ENCODE peak calls at places on chromosome 10, in four cellular contexts. One of them, this sample, is unnamed.

GRCh38 chr10:62019685-62020361 is 118.3 kb downstream of the ARID5B start:
- DNase-seq in DMS153: no peak
- DNase-seq in activated naive CD4-positive, alpha-beta T cell: no peak
- DNase-seq in NCI-H748 treated with DMSO at 0.1 percent for 48 hours: no peak
- DNase-seq in this sample: no peak

GRCh38 chr10:88670497-88670896 is 6.3 kb downstream of the LIPF start:
- DNase-seq in activated naive CD4-positive, alpha-beta T cell: no peak
- DNase-seq in NCI-H748 treated with DMSO at 0.1 percent for 48 hours: no peak
- DNase-seq in DMS153: no peak
- DNase-seq in this sample: no peak

GRCh38 chr10:103882285-103883007 is 27.1 kb upstream of the SH3PXD2A start:
- DNase-seq in NCI-H748 treated with DMSO at 0.1 percent for 48 hours: no peak
- DNase-seq in DMS153: no peak
- DNase-seq in activated naive CD4-positive, alpha-beta T cell: no peak
- DNase-seq in this sample: no peak

GRCh38 chr10:6795571-6795970 is 215.5 kb upstream of the PRKCQ start:
- DNase-seq in activated naive CD4-positive, alpha-beta T cell: no peak
- DNase-seq in NCI-H748 treated with DMSO at 0.1 percent for 48 hours: no peak
- DNase-seq in DMS153: no peak
- DNase-seq in this sample: no peak

GRCh38 chr10:60137292-60137992 is 231.1 kb upstream of the CCDC6 start:
- DNase-seq in DMS153: no peak
- DNase-seq in activated naive CD4-positive, alpha-beta T cell: no peak
- DNase-seq in NCI-H748 treated with DMSO at 0.1 percent for 48 hours: no peak
- DNase-seq in this sample: no peak

GRCh38 chr10:25522294-25522693 is 347.5 kb downstream of the GPR158 start:
- DNase-seq in activated naive CD4-positive, alpha-beta T cell: no peak
- DNase-seq in DMS153: no peak
- DNase-seq in NCI-H748 treated with DMSO at 0.1 percent for 48 hours: no peak
- DNase-seq in this sample: no peak

GRCh38 chr10:28281726-28282325 is 21.0 kb downstream of the MPP7 start:
- DNase-seq in NCI-H748 treated with DMSO at 0.1 percent for 48 hours: no peak
- DNase-seq in activated naive CD4-positive, alpha-beta T cell: no peak
- DNase-seq in DMS153: no peak
- DNase-seq in this sample: peak; percentile 20

GRCh38 chr10:123009105-123009805 is 449 bp downstream of the ACADSB start:
- DNase-seq in NCI-H748 treated with DMSO at 0.1 percent for 48 hours: no peak
- DNase-seq in activated naive CD4-positive, alpha-beta T cell: no peak
- DNase-seq in DMS153: no peak
- DNase-seq in this sample: no peak

GRCh38 chr10:27746364-27747095 is 911 bp upstream of the MKX start:
- DNase-seq in NCI-H748 treated with DMSO at 0.1 percent for 48 hours: no peak
- DNase-seq in activated naive CD4-positive, alpha-beta T cell: no peak
- DNase-seq in DMS153: no peak
- DNase-seq in this sample: no peak

GRCh38 chr10:98676895-98677294 is 230.2 kb upstream of the HPS1 start:
- DNase-seq in activated naive CD4-positive, alpha-beta T cell: no peak
- DNase-seq in NCI-H748 treated with DMSO at 0.1 percent for 48 hours: no peak
- DNase-seq in DMS153: no peak
- DNase-seq in this sample: no peak

GRCh38 chr10:102342462-102342861 is 53.0 kb upstream of the NFKB2 start:
- DNase-seq in activated naive CD4-positive, alpha-beta T cell: no peak
- DNase-seq in DMS153: no peak
- DNase-seq in NCI-H748 treated with DMSO at 0.1 percent for 48 hours: peak; percentile 21
- DNase-seq in this sample: no peak

GRCh38 chr10:5618829-5619228 is 47.6 kb downstream of the ASB13 start:
- DNase-seq in activated naive CD4-positive, alpha-beta T cell: no peak
- DNase-seq in NCI-H748 treated with DMSO at 0.1 percent for 48 hours: no peak
- DNase-seq in DMS153: no peak
- DNase-seq in this sample: no peak

GRCh38 chr10:113454341-113455061 is 98.4 kb upstream of the HABP2 start:
- DNase-seq in activated naive CD4-positive, alpha-beta T cell: no peak
- DNase-seq in DMS153: no peak
- DNase-seq in NCI-H748 treated with DMSO at 0.1 percent for 48 hours: no peak
- DNase-seq in this sample: no peak

This sample was measured in NCI-H2029.